ENCODE peak calls at places on chromosome 1, in six cellular contexts. One of them, this sample, is unnamed.

GRCh38 chr1:205719015-205719414 is 31.0 kb downstream of the NUCKS1 start:
- DNase-seq in retina: no peak
- DNase-seq in mesothelial cell of epicardium: no peak
- DNase-seq in RKO: no peak
- DNase-seq in T-helper 17 cell: no peak
- DNase-seq in EH: no peak
- DNase-seq in this sample: no peak

GRCh38 chr1:76268341-76268740 is 193.8 kb downstream of the ST6GALNAC3 start:
- DNase-seq in retina: peak; percentile 72
- DNase-seq in mesothelial cell of epicardium: no peak
- DNase-seq in RKO: no peak
- DNase-seq in T-helper 17 cell: no peak
- DNase-seq in EH: no peak
- DNase-seq in this sample: no peak

GRCh38 chr1:63980706-63981407 is 207.0 kb downstream of the ROR1 start:
- DNase-seq in retina: no peak
- DNase-seq in mesothelial cell of epicardium: no peak
- DNase-seq in RKO: no peak
- DNase-seq in T-helper 17 cell: no peak
- DNase-seq in EH: no peak
- DNase-seq in this sample: no peak

GRCh38 chr1:6392081-6392879 is 1.3 kb downstream of the ACOT7 start:
- DNase-seq in retina: peak; percentile 70
- DNase-seq in mesothelial cell of epicardium: no peak
- DNase-seq in RKO: peak; percentile 55
- DNase-seq in T-helper 17 cell: no peak
- DNase-seq in EH: peak; percentile 20
- DNase-seq in this sample: no peak

GRCh38 chr1:7198664-7199063 is 413.4 kb downstream of the CAMTA1 start:
- DNase-seq in retina: peak; percentile 22
- DNase-seq in mesothelial cell of epicardium: no peak
- DNase-seq in RKO: no peak
- DNase-seq in T-helper 17 cell: no peak
- DNase-seq in EH: no peak
- DNase-seq in this sample: no peak

GRCh38 chr1:230509281-230509977 is 83.3 kb upstream of the PGBD5 start:
- DNase-seq in retina: no peak
- DNase-seq in mesothelial cell of epicardium: no peak
- DNase-seq in RKO: peak; percentile 20
- DNase-seq in T-helper 17 cell: no peak
- DNase-seq in EH: peak; percentile 83
- DNase-seq in this sample: no peak

GRCh38 chr1:33111965-33112364 is 31.0 kb downstream of the AZIN2 start:
- DNase-seq in retina: no peak
- DNase-seq in mesothelial cell of epicardium: no peak
- DNase-seq in RKO: peak; percentile 56
- DNase-seq in T-helper 17 cell: no peak
- DNase-seq in EH: peak; percentile 54
- DNase-seq in this sample: no peak

GRCh38 chr1:35633526-35633925 is 7.8 kb downstream of the PSMB2 start:
- DNase-seq in retina: no peak
- DNase-seq in mesothelial cell of epicardium: no peak
- DNase-seq in RKO: no peak
- DNase-seq in T-helper 17 cell: no peak
- DNase-seq in EH: peak; percentile 19
- DNase-seq in this sample: no peak

GRCh38 chr1:5990913-5991783 is 1.1 kb downstream of the NPHP4 start:
- DNase-seq in retina: peak; percentile 61
- DNase-seq in mesothelial cell of epicardium: peak; percentile 52
- DNase-seq in RKO: peak; percentile 51
- DNase-seq in T-helper 17 cell: no peak
- DNase-seq in EH: peak; percentile 36
- DNase-seq in this sample: no peak

GRCh38 chr1:227450489-227450888 is 112.9 kb upstream of the ZNF678 start:
- DNase-seq in retina: no peak
- DNase-seq in mesothelial cell of epicardium: no peak
- DNase-seq in RKO: no peak
- DNase-seq in T-helper 17 cell: no peak
- DNase-seq in EH: no peak
- DNase-seq in this sample: no peak

GRCh38 chr1:225737179-225737578 is 40.4 kb upstream of the SRP9 start:
- DNase-seq in retina: no peak
- DNase-seq in mesothelial cell of epicardium: no peak
- DNase-seq in RKO: no peak
- DNase-seq in T-helper 17 cell: no peak
- DNase-seq in EH: peak; percentile 29
- DNase-seq in this sample: no peak

GRCh38 chr1:1889090-1889750 is 1.7 kb downstream of the GNB1 start:
- DNase-seq in retina: peak; percentile 51
- DNase-seq in mesothelial cell of epicardium: no peak
- DNase-seq in RKO: no peak
- DNase-seq in T-helper 17 cell: no peak
- DNase-seq in EH: peak; percentile 18
- DNase-seq in this sample: no peak

GRCh38 chr1:67584938-67585337 is 100.1 kb upstream of the GADD45A start:
- DNase-seq in retina: no peak
- DNase-seq in mesothelial cell of epicardium: no peak
- DNase-seq in RKO: no peak
- DNase-seq in T-helper 17 cell: no peak
- DNase-seq in EH: no peak
- DNase-seq in this sample: no peak

GRCh38 chr1:32647308-32648134 is 2.8 kb downstream of the ZBTB8OS start:
- DNase-seq in retina: no peak
- DNase-seq in mesothelial cell of epicardium: no peak
- DNase-seq in RKO: no peak
- DNase-seq in T-helper 17 cell: no peak
- DNase-seq in EH: no peak
- DNase-seq in this sample: no peak

GRCh38 chr1:63779338-63779819 is 5.6 kb downstream of the ROR1 start:
- DNase-seq in retina: no peak
- DNase-seq in mesothelial cell of epicardium: no peak
- DNase-seq in RKO: no peak
- DNase-seq in T-helper 17 cell: no peak
- DNase-seq in EH: peak; percentile 45
- DNase-seq in this sample: no peak

GRCh38 chr1:228416217-228416971 is at the start of gene TRIM17:
- DNase-seq in retina: peak; percentile 78
- DNase-seq in mesothelial cell of epicardium: peak; percentile 71
- DNase-seq in RKO: no peak
- DNase-seq in T-helper 17 cell: peak; percentile 18
- DNase-seq in EH: peak; percentile 44
- DNase-seq in this sample: no peak

GRCh38 chr1:183264132-183264531 is 78.1 kb downstream of the LAMC2 start:
- DNase-seq in retina: no peak
- DNase-seq in mesothelial cell of epicardium: no peak
- DNase-seq in RKO: no peak
- DNase-seq in T-helper 17 cell: no peak
- DNase-seq in EH: no peak
- DNase-seq in this sample: no peak

GRCh38 chr1:201649776-201650607 is 111.1 kb downstream of the NAV1 start:
- DNase-seq in retina: peak; percentile 91
- DNase-seq in mesothelial cell of epicardium: peak; percentile 81
- DNase-seq in RKO: no peak
- DNase-seq in T-helper 17 cell: no peak
- DNase-seq in EH: peak; percentile 79
- DNase-seq in this sample: peak; percentile 61

GRCh38 chr1:21299007-21299406 is 8.7 kb upstream of the ECE1 start:
- DNase-seq in retina: no peak
- DNase-seq in mesothelial cell of epicardium: no peak
- DNase-seq in RKO: no peak
- DNase-seq in T-helper 17 cell: no peak
- DNase-seq in EH: no peak
- DNase-seq in this sample: no peak

GRCh38 chr1:93302078-93302477 is 43.6 kb upstream of the DR1 start:
- DNase-seq in retina: no peak
- DNase-seq in mesothelial cell of epicardium: no peak
- DNase-seq in RKO: no peak
- DNase-seq in T-helper 17 cell: no peak
- DNase-seq in EH: no peak
- DNase-seq in this sample: no peak

GRCh38 chr1:50196081-50196480 is 87.4 kb downstream of the ELAVL4 start:
- DNase-seq in retina: no peak
- DNase-seq in mesothelial cell of epicardium: no peak
- DNase-seq in RKO: no peak
- DNase-seq in T-helper 17 cell: no peak
- DNase-seq in EH: no peak
- DNase-seq in this sample: no peak

GRCh38 chr1:76125441-76126215 is 51.1 kb downstream of the ST6GALNAC3 start:
- DNase-seq in retina: no peak
- DNase-seq in mesothelial cell of epicardium: no peak
- DNase-seq in RKO: no peak
- DNase-seq in T-helper 17 cell: no peak
- DNase-seq in EH: no peak
- DNase-seq in this sample: no peak

GRCh38 chr1:19815801-19816736 is 986 bp upstream of the RNF186 start:
- DNase-seq in retina: no peak
- DNase-seq in mesothelial cell of epicardium: no peak
- DNase-seq in RKO: no peak
- DNase-seq in T-helper 17 cell: no peak
- DNase-seq in EH: no peak
- DNase-seq in this sample: peak; percentile 83